ENCODE peak calls at places on chromosomes 5 and 9, in five cellular contexts. J is A549, B is transverse colon, S is tibial nerve, R is body of pancreas. F is an unnamed sample. For H3K4me1, the result is how much of the 10 kb centered on the place peaks cover.

GRCh38 chr5:89313804-89314588 is 431.0 kb upstream of the MEF2C start:
- DNase-seq in J (no peak), B (peak), S (no peak), R (no peak), F (no peak)

GRCh38 chr5:43428034-43428712 is 16.0 kb upstream of the CCL28 start:
- DNase-seq in J (no peak), B (no peak), S (no peak), R (peak), F (no peak)

GRCh38 chr5:166768536-166768935 is 1522.9 kb upstream of the WWC1 start:
- DNase-seq in J (no peak), B (no peak), S (no peak), R (no peak), F (no peak)

GRCh38 chr5:132180134-132180745 is 47.4 kb downstream of the P4HA2 start:
- DNase-seq in J (peak), B (no peak), S (no peak), R (peak), F (no peak)

GRCh38 chr5:93790401-93790800 is 49.0 kb upstream of the POU5F2 start:
- DNase-seq in J (no peak), B (no peak), S (no peak), R (no peak), F (no peak)

GRCh38 chr5:55993628-55994501 is 898 bp downstream of the IL6ST start:
- DNase-seq in J (no peak), B (no peak), S (no peak), R (no peak), F (no peak)

GRCh38 chr9:122367779-122368460 is 2.9 kb upstream of the PTGS1 start:
- DNase-seq in J (no peak), B (no peak), S (no peak), R (no peak), F (no peak)

GRCh38 chr9:129326061-129327005 is 148.3 kb upstream of the IER5L start:
- DNase-seq in J (no peak), B (no peak), S (no peak), R (no peak), F (no peak)

GRCh38 chr9:137429546-137429890 is 6.3 kb downstream of the NOXA1 start:
- DNase-seq in J (no peak), B (no peak), S (no peak), R (no peak), F (no peak)

GRCh38 chr5:120901199-120901598 is 437.1 kb downstream of the PRR16 start:
- DNase-seq in J (no peak), B (no peak), S (no peak), R (no peak), F (no peak)

GRCh38 chr5:39106332-39106731 is 32.1 kb upstream of the RICTOR start:
- DNase-seq in J (no peak), B (no peak), S (no peak), R (no peak), F (no peak)

GRCh38 chr5:68288756-68289134 is 73.2 kb downstream of the PIK3R1 start:
- DNase-seq in J (no peak), B (no peak), S (no peak), R (peak), F (no peak)

GRCh38 chr5:61933787-61934626 is 372.0 kb upstream of the KIF2A start:
- DNase-seq in J (peak), B (peak), S (peak), R (peak), F (no peak)

GRCh38 chr9:70534471-70534870 is 120.0 kb upstream of the KLF9 start:
- DNase-seq in J (no peak), B (no peak), S (no peak), R (no peak), F (no peak)

GRCh38 chr9:32698706-32699277 is 63.3 kb upstream of the TAF1L start:
- DNase-seq in J (no peak), B (no peak), S (no peak), R (no peak), F (no peak)

GRCh38 chr5:98774192-98775046 is 956 bp downstream of the RGMB start:
- DNase-seq in J (peak), B (peak), S (peak), R (peak), F (peak)

GRCh38 chr5:179668404-179668803 is 12.4 kb downstream of the CBY3 start:
- DNase-seq in J (peak), B (peak), S (peak), R (peak), F (no peak)

GRCh38 chr5:140044041-140044440 is 942 bp upstream of the NRG2 start:
- DNase-seq in J (no peak), B (no peak), S (no peak), R (no peak), F (no peak)

GRCh38 chr5:87169300-87169991 is 98.2 kb upstream of the RASA1 start:
- DNase-seq in J (no peak), B (no peak), S (no peak), R (no peak), F (no peak)

GRCh38 chr9:20611751-20612287 is 10.5 kb downstream of the MLLT3 start:
- DNase-seq in J (peak), B (no peak), S (no peak), R (no peak), F (no peak)

GRCh38 chr5:142292808-142293207 is 32.0 kb downstream of the SPRY4 start:
- DNase-seq in J (no peak), B (no peak), S (no peak), R (no peak), F (no peak)

GRCh38 chr5:142296914-142297417 is 27.9 kb downstream of the SPRY4 start:
- DNase-seq in J (no peak), B (no peak), S (no peak), R (no peak), F (no peak)

GRCh38 chr5:142295960-142296860 is 28.6 kb downstream of the SPRY4 start:
- DNase-seq in J (no peak), B (no peak), S (no peak), R (no peak), F (no peak)

GRCh38 chr5:142293486-142293885 is 31.3 kb downstream of the SPRY4 start:
- DNase-seq in J (no peak), B (no peak), S (no peak), R (no peak), F (no peak)

GRCh38 chr5:142295084-142295758 is 29.6 kb downstream of the SPRY4 start:
- DNase-seq in J (no peak), B (no peak), S (no peak), R (no peak), F (no peak)
- TF ChIP-seq POLR2A in J (no peak), B (no peak), S (no peak), R (no peak), F (no peak)

GRCh38 chr9:136351237-136351800 is 12.2 kb downstream of the DNLZ start:
- DNase-seq in J (no peak), B (no peak), S (no peak), R (no peak), F (no peak)
- H3K4me1 ChIP-seq in J (under half), B (under half), S (under half), R (under half), F (under half)

GRCh38 chr5:160473736-160474483 is 52.3 kb downstream of the PTTG1 start:
- DNase-seq in J (no peak), B (no peak), S (no peak), R (no peak), F (no peak)
- TF ChIP-seq POLR2A in J (no peak), B (no peak), S (no peak), R (no peak), F (no peak)

DNA sequence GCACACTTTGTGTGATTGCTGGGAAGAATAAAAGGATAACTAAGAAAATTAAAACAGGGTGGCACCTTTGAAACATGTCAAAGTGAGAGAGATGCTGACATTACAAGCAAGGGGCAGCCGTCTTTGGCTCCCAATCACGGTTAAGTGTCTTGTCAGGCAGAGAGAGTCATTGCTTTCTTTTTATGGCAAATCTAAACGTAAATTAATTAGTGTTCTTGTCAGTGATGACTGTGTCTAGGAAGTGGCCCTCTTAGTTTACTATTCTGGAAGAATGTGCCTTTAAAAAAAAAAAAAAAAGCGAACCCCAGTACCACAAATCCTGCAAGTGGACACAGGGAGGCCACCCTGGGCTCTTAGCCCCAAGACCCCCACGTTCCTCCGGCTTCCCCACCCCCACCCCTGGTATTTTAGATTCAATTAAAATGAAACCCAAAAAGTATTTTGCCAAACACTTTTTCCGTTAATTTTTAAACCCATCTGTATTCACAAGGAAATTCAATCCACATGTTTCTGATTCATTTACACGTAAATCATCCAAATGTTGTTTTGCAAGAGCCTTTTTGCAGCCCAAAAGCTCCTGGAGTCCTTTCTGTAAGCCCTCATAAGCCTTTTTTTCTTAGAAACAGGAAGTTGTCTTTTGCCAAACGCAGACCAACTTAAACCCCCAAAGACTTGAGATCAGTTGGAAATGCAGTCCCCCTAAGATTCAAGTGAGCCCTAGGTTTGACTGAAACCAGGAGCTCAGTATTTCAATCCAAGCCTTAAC is 399.3 kb downstream of the EBF1 start:
- DNase-seq in J (no peak), B (no peak), S (no peak), R (no peak), F (peak)
- H3K4me1 ChIP-seq in J (half or more), B (under half), S (under half), R (under half), F (under half)

DNA sequence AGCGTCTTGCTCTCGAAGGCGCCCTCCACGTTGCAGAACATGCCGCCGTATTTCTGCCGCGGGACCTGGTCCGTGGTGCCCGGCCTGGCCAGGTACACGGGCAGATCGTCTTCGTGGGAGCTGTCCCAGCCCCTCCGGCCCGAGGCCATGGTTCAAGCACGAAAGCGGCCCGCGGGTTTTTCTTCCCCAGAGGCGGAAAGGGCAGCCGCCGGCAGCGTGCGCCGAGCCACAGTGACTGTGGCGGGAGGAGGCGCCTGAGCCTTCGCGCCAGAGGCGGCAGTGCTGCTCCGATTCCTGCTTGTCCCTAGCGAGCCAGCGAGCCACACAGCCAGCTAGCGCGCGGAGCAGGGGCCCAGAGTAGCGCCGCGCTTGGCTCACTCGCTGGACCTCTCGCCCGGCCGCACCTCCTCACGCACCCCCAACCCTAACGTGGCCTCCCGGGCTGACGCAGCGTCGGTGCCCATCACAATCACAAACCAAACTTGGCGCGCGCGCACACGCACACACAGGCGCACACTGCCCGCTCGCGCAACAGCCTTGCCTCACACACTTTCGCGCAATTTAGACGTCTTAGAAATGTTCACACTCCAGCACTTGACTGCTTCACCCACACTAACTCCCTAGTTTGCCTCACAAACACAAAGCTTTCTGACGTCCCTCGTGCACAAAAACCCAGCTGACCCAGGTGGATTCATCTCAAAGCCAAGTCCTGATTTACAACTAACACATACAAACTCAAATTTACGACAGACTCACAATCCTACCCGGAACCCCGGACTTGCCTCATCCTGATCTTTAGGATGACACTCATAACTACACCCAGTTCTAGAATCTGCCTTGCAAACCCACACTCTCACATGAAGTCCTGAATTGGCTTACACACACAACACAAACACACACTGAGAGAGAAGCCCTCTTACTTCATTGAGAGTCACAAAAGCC is at the start of gene DPYSL3:
- DNase-seq in J (peak), B (peak), S (peak), R (peak), F (peak)
- TF ChIP-seq POLR2A in J (peak), B (peak), S (no peak), R (no peak), F (peak)

GRCh38 chr5:174222891-174223290 is 177.4 kb downstream of the NSG2 start:
- DNase-seq in J (no peak), B (no peak), S (no peak), R (no peak), F (no peak)

GRCh38 chr5:174223355-174223754 is 177.8 kb downstream of the NSG2 start:
- DNase-seq in J (no peak), B (no peak), S (no peak), R (no peak), F (no peak)

GRCh38 chr5:174229640-174230350 is 184.3 kb downstream of the NSG2 start:
- DNase-seq in J (no peak), B (no peak), S (no peak), R (peak), F (no peak)

GRCh38 chr5:174229068-174229467 is 183.6 kb downstream of the NSG2 start:
- DNase-seq in J (no peak), B (no peak), S (no peak), R (no peak), F (no peak)

GRCh38 chr5:174227228-174227627 is 181.7 kb downstream of the NSG2 start:
- DNase-seq in J (no peak), B (no peak), S (no peak), R (no peak), F (no peak)
- H3K4me1 ChIP-seq in J (under half), B (under half), S (under half), R (under half), F (under half)

DNA sequence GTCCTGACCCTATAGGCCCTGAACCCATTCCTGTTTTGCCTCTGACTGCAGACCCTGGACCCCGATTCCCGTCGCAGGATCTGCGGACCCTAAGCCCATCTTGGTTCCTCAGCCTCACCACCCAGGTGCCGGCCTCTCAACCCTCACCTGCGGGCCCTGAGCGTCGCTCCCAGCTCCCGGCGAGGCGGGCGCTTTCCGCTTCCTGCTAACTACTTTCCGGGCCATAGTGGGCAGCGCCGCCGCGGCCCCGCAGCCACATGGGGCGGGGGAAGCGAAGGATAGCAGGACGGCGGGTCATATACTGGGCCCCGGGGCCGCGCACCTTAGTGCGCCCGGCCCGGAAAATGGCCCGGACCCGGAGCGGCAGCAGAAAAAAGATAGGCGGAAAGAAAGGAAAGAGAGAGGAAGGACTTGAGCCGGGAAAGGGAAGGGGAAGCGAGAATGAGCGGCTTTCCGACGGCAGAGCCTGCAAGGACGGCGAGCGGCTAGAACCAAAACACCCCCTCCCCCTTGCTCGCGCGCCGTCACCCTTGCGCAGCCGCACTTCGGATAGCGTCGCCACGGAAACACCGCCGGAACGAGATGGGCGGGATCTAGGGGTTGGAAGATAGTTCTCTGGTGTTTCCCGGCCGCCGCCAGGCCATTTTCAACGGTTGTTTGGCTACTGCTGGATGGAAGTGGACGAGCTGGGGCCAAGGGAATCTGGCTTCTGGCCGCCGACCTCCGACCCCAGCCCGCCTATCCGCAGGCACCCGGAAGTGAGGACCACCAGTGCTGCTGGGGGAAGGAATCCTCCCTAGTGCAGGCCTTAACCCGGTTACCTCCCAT is at the start of gene DCAF12:
- DNase-seq in J (peak), B (peak), S (peak), R (peak), F (peak)
- TF ChIP-seq POLR2A in J (peak), B (peak), S (peak), R (peak), F (peak)

GRCh38 chr5:36239370-36240293 is 2.1 kb downstream of the NADK2 start:
- DNase-seq in J (no peak), B (no peak), S (no peak), R (peak), F (no peak)

GRCh38 chr5:36236801-36237200 is 4.9 kb downstream of the NADK2 start:
- DNase-seq in J (no peak), B (no peak), S (no peak), R (no peak), F (no peak)

GRCh38 chr5:36238896-36239295 is 2.8 kb downstream of the NADK2 start:
- DNase-seq in J (no peak), B (no peak), S (no peak), R (no peak), F (no peak)

GRCh38 chr5:36240779-36241635 is 718 bp downstream of the NADK2 start:
- DNase-seq in J (peak), B (peak), S (peak), R (peak), F (peak)

GRCh38 chr5:36237756-36238155 is 4.0 kb downstream of the NADK2 start:
- DNase-seq in J (no peak), B (no peak), S (no peak), R (no peak), F (no peak)
- H3K4me1 ChIP-seq in J (under half), B (under half), S (under half), R (half or more), F (under half)

GRCh38 chr5:138032572-138033274 is at the start of gene FAM13B:
- DNase-seq in J (peak), B (peak), S (peak), R (peak), F (peak)
- TF ChIP-seq POLR2A in J (peak), B (peak), S (peak), R (peak), F (peak)